ENCODE peak calls at places on chromosomes 7 and 10, in eight cellular contexts. F, P, S, T, I, Q, X and Y are unnamed samples.

GRCh38 chr7:86692755-86693154 is 49.0 kb downstream of the GRM3 start:
- DNase-seq in P (no peak), X (peak; percentile 3), S (no peak), I (no peak), T (no peak), Q (no peak), F (no peak), Y (no peak)

GRCh38 chr7:29613100-29613499 is 49.5 kb downstream of the PRR15 start:
- DNase-seq in Q (no peak), T (no peak), P (no peak), I (no peak), F (no peak), X (no peak), S (no peak), Y (no peak)

GRCh38 chr7:116315293-116315692 is 105.0 kb downstream of the TES start:
- DNase-seq in S (no peak), X (no peak), T (no peak), P (no peak), F (no peak), Q (no peak), I (no peak), Y (no peak)

GRCh38 chr10:61900829-61901783 is at the start of gene ARID5B:
- DNase-seq in X (peak; percentile 73), T (peak; percentile 79), F (no peak), Q (peak; percentile 74), P (peak; percentile 48), I (peak; percentile 72), S (no peak), Y (peak; percentile 37)

GRCh38 chr7:101125989-101126650 is 784 bp upstream of the SERPINE1 start:
- DNase-seq in I (no peak), T (peak; percentile 94), F (peak; percentile 79), S (no peak), P (no peak), X (no peak), Q (peak; percentile 23), Y (peak; percentile 44)

GRCh38 chr10:100182908-100183307 is 2.9 kb downstream of the ERLIN1 start:
- DNase-seq in P (no peak), Q (no peak), S (no peak), X (no peak), I (no peak), F (no peak), T (no peak), Y (no peak)

GRCh38 chr7:28230273-28230672 is 49.7 kb upstream of the JAZF1 start:
- DNase-seq in I (no peak), T (no peak), X (peak; percentile 14), P (no peak), Q (no peak), F (no peak), S (no peak), Y (no peak)

GRCh38 chr7:25949672-25950487 is 202.1 kb upstream of the NFE2L3 start:
- DNase-seq in I (peak; percentile 74), F (no peak), P (peak; percentile 63), Q (peak; percentile 65), X (peak; percentile 71), S (no peak), T (no peak), Y (peak; percentile 36)

GRCh38 chr7:148696787-148697186 is 1.9 kb upstream of the CUL1 start:
- DNase-seq in I (no peak), S (no peak), P (no peak), X (no peak), Q (no peak), F (no peak), T (no peak), Y (no peak)

GRCh38 chr7:107194051-107194450 is 25.2 kb downstream of the HBP1 start:
- DNase-seq in F (no peak), Q (no peak), X (no peak), I (no peak), T (no peak), S (no peak), P (no peak), Y (no peak)
- TF ChIP-seq CTCF in F (no peak), Q (no peak), X (peak; percentile 6), I (peak; percentile 13), T (no peak), S (peak; percentile 23), P (no peak), Y (no peak)

GRCh38 chr7:155804897-155805825 is 7.1 kb downstream of the SHH start:
- DNase-seq in P (peak; percentile 96), Q (peak; percentile 61), S (no peak), X (peak; percentile 82), F (no peak), T (peak; percentile 78), I (peak; percentile 57), Y (no peak)
- H3K4me3 ChIP-seq in P (no peak overlapping the region), Q (peak overlapping the region; percentile 33), S (peak overlapping the region; percentile 49), X (peak overlapping the region; percentile 26), F (no peak overlapping the region), T (peak overlapping the region; percentile 47), I (peak overlapping the region; percentile 52), Y (no peak overlapping the region)

GRCh38 chr7:42070068-42070467 is 166.9 kb downstream of the GLI3 start:
- DNase-seq in X (no peak), F (no peak), P (no peak), Q (no peak), I (no peak), S (no peak), T (peak; percentile 70), Y (no peak)
- TF ChIP-seq CTCF in X (no peak), F (no peak), P (no peak), Q (no peak), I (no peak), S (no peak), T (no peak), Y (no peak)

GRCh38 chr7:41972776-41973175 is 264.2 kb downstream of the GLI3 start:
- DNase-seq in T (no peak), Q (no peak), P (no peak), S (no peak), I (no peak), F (no peak), X (no peak), Y (no peak)
- H3K4me3 ChIP-seq in T (no peak overlapping the region), Q (no peak overlapping the region), P (no peak overlapping the region), S (no peak overlapping the region), I (no peak overlapping the region), F (no peak overlapping the region), X (no peak overlapping the region), Y (no peak overlapping the region)

DNA sequence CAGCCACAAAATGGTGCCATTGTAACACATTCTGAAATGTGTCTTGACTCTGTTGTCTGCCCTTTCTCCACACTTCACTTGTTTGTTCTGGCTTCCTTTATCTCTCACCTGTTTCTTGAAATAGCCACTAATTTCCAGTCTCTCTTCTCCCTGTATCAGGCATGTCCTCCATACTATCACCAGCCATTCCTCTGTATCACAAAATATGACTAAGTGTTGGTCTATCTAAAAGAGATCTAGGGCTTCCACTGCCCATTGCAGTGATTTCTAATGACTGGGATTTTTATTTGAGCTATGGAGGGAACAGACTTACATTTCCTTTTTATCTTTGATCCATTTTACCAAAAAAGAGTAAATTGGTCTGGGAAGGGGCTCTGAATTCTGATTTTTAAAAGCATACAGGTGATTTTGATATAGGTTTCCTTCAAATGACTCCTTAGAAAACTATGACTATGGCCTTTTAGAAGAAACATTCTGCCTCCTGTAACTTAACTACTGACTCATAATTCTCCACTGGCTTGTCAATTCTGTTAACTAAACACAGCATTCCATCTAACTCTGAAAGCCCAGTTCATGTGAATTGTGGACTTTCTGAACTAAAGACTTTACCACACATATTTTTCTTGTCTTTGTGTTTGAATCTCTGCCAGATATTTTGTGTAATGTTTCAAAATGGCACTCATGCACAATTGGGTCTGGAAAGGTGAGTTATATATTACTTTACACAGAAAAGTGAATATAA is 1121.4 kb downstream of the XPNPEP1 start:
- DNase-seq in P (no peak), X (no peak), Q (no peak), I (no peak), S (peak; percentile 47), F (no peak), T (peak; percentile 11), Y (no peak)
- TF ChIP-seq CTCF in P (no peak), X (no peak), Q (no peak), I (no peak), S (no peak), F (no peak), T (no peak), Y (no peak)

GRCh38 chr10:4514445-4515108 is 311.4 kb upstream of the AKR1E2 start:
- DNase-seq in S (no peak), T (no peak), Q (peak; percentile 38), X (no peak), I (no peak), F (peak; percentile 87), P (no peak), Y (peak; percentile 59)
- H3K4me3 ChIP-seq in S (no peak overlapping the region), T (no peak overlapping the region), Q (no peak overlapping the region), X (no peak overlapping the region), I (no peak overlapping the region), F (no peak overlapping the region), P (no peak overlapping the region), Y (no peak overlapping the region)

DNA sequence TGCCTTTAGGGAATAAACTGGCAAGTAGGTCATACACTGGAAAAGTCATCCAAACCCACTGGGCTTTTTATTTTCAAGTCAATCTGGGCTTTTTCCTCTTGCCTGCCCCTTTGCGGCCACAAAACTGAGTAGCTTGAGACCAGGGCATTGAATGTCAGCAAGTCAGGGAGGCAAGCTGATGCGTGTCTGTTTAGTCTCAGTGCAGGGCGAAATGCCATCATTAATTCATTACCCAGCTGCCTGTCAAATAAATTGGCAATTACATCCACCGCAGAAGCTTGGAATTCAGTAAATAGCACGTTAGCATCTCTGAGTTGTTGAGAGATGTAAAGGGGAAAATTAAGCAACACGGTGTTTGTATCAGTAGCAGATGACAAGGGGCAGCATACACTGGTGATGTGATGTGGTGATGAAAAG is 535.8 kb downstream of the AUTS2 start:
- DNase-seq in X (peak; percentile 38), F (no peak), I (no peak), P (no peak), S (no peak), Q (no peak), T (no peak), Y (no peak)
- TF ChIP-seq CTCF in X (no peak), F (no peak), I (no peak), P (no peak), S (no peak), Q (no peak), T (no peak), Y (no peak)

GRCh38 chr10:69130251-69130650 is 6.3 kb downstream of the VPS26A start:
- DNase-seq in I (no peak), T (peak; percentile 11), F (no peak), S (no peak), P (no peak), Q (no peak), X (no peak), Y (no peak)

GRCh38 chr10:69123306-69123746 is 652 bp upstream of the VPS26A start:
- DNase-seq in Q (peak; percentile 65), P (no peak), F (no peak), X (peak; percentile 83), S (peak; percentile 24), T (peak; percentile 75), I (no peak), Y (no peak)

GRCh38 chr10:69123747-69124557 is at the start of gene VPS26A:
- DNase-seq in F (peak; percentile 100), S (peak; percentile 95), X (peak; percentile 99), P (peak; percentile 99), Q (peak; percentile 99), I (peak; percentile 97), T (peak; percentile 98), Y (peak; percentile 99)

GRCh38 chr10:69124558-69125121 is 662 bp downstream of the VPS26A start:
- DNase-seq in F (no peak), Q (peak; percentile 72), S (peak; percentile 11), X (peak; percentile 70), I (peak; percentile 56), P (peak; percentile 55), T (peak; percentile 67), Y (peak; percentile 67)

GRCh38 chr10:69125554-69125953 is 1.6 kb downstream of the VPS26A start:
- DNase-seq in P (no peak), F (no peak), I (no peak), Q (no peak), T (no peak), X (no peak), S (no peak), Y (no peak)
- H3K4me3 ChIP-seq in P (peak overlapping the region; percentile 74), F (no peak overlapping the region), I (peak overlapping the region; percentile 68), Q (peak overlapping the region; percentile 83), T (peak overlapping the region; percentile 95), X (peak overlapping the region; percentile 93), S (peak overlapping the region; percentile 82), Y (no peak overlapping the region)